ENCODE peak calls at places on chromosomes 3 and 15, in ten cellular contexts. C is adrenal gland, R is amygdala, U is fibroblast of the conjunctiva, G is nephron progenitor cell, A is heart left ventricle, F is IMR-90, M is HEK293T, L is progenitor cell of endocrine pancreas, E is non-pigmented ciliary epithelial cell. N is an unnamed sample.

GRCh38 chr15:37891754-37892368 is 42.6 kb upstream of the TMCO5A start:
- DNase-seq in C (peak), R (no peak), U (peak), G (peak), A (no peak), F (peak), M (peak), L (no peak), E (no peak), N (no peak)

GRCh38 chr15:50182233-50183013 is 427 bp downstream of the SLC27A2 start:
- DNase-seq in C (no peak), R (no peak), U (no peak), G (peak), A (no peak), F (peak), M (peak), L (peak), E (no peak), N (no peak)

GRCh38 chr3:133949438-133949837 is 53.8 kb upstream of the RAB6B start:
- DNase-seq in C (no peak), R (no peak), U (no peak), G (no peak), A (no peak), F (peak), M (no peak), L (no peak), E (no peak), N (no peak)

GRCh38 chr15:85757073-85757938 is 37.4 kb downstream of the KLHL25 start:
- DNase-seq in C (no peak), R (no peak), U (no peak), G (no peak), A (peak), F (no peak), M (no peak), L (no peak), E (no peak), N (no peak)

GRCh38 chr3:63867225-63867624 is 3.6 kb downstream of the ATXN7 start:
- DNase-seq in C (no peak), R (no peak), U (no peak), G (no peak), A (no peak), F (no peak), M (no peak), L (no peak), E (no peak), N (no peak)

GRCh38 chr15:94503293-94503692 is 271.9 kb downstream of the MCTP2 start:
- DNase-seq in C (no peak), R (no peak), U (no peak), G (no peak), A (no peak), F (no peak), M (no peak), L (no peak), E (no peak), N (no peak)

GRCh38 chr3:9727041-9727595 is 4.4 kb upstream of the BRPF1 start:
- DNase-seq in C (no peak), R (no peak), U (no peak), G (no peak), A (no peak), F (no peak), M (peak), L (no peak), E (no peak), N (no peak)

GRCh38 chr3:149417727-149418126 is 40.3 kb upstream of the TM4SF1 start:
- DNase-seq in C (no peak), R (no peak), U (no peak), G (no peak), A (no peak), F (no peak), M (no peak), L (no peak), E (no peak), N (no peak)

GRCh38 chr3:63763156-63763555 is 55.9 kb upstream of the C3orf49 start:
- DNase-seq in C (no peak), R (no peak), U (peak), G (no peak), A (no peak), F (no peak), M (no peak), L (no peak), E (peak), N (peak)

GRCh38 chr3:171687064-171687463 is 123.2 kb downstream of the PLD1 start:
- DNase-seq in C (no peak), R (no peak), U (no peak), G (no peak), A (no peak), F (no peak), M (no peak), L (no peak), E (no peak), N (no peak)

GRCh38 chr3:38204599-38205471 is 39.5 kb downstream of the OXSR1 start:
- DNase-seq in C (no peak), R (no peak), U (no peak), G (no peak), A (no peak), F (no peak), M (no peak), L (no peak), E (no peak), N (no peak)

GRCh38 chr3:23966308-23966707 is 21.2 kb downstream of the NR1D2 start:
- DNase-seq in C (no peak), R (no peak), U (peak), G (no peak), A (no peak), F (peak), M (no peak), L (no peak), E (no peak), N (peak)

GRCh38 chr3:188170461-188171459 is 16.8 kb downstream of the LPP start:
- DNase-seq in C (no peak), R (no peak), U (no peak), G (no peak), A (no peak), F (no peak), M (no peak), L (no peak), E (no peak), N (no peak)

GRCh38 chr3:172846103-172846561 is 95.6 kb downstream of the ECT2 start:
- DNase-seq in C (no peak), R (no peak), U (no peak), G (no peak), A (no peak), F (no peak), M (no peak), L (no peak), E (no peak), N (no peak)

GRCh38 chr3:43348852-43349574 is 62.7 kb downstream of the SNRK start:
- DNase-seq in C (no peak), R (no peak), U (no peak), G (no peak), A (no peak), F (no peak), M (no peak), L (no peak), E (no peak), N (no peak)

GRCh38 chr3:71163216-71163918 is 420.2 kb downstream of the FOXP1 start:
- DNase-seq in C (no peak), R (no peak), U (no peak), G (no peak), A (no peak), F (no peak), M (no peak), L (no peak), E (no peak), N (no peak)

GRCh38 chr3:177598110-177598833 is 401.0 kb upstream of the TBL1XR1 start:
- DNase-seq in C (no peak), R (no peak), U (no peak), G (no peak), A (no peak), F (no peak), M (no peak), L (no peak), E (no peak), N (no peak)

GRCh38 chr3:187900961-187901755 is 155.9 kb upstream of the BCL6 start:
- DNase-seq in C (no peak), R (no peak), U (no peak), G (no peak), A (no peak), F (no peak), M (no peak), L (no peak), E (no peak), N (no peak)

GRCh38 chr3:139476348-139476747 is at the start of gene RBP2:
- DNase-seq in C (no peak), R (no peak), U (no peak), G (no peak), A (no peak), F (no peak), M (peak), L (no peak), E (no peak), N (no peak)

GRCh38 chr3:149299938-149300791 is 33.3 kb downstream of the TM4SF18 start:
- DNase-seq in C (peak), R (no peak), U (peak), G (no peak), A (no peak), F (peak), M (peak), L (no peak), E (peak), N (peak)

GRCh38 chr3:150737874-150738679 is 24.9 kb downstream of the SIAH2 start:
- DNase-seq in C (peak), R (no peak), U (no peak), G (no peak), A (no peak), F (peak), M (no peak), L (no peak), E (no peak), N (no peak)

GRCh38 chr3:188553569-188553968 is 399.6 kb downstream of the LPP start:
- DNase-seq in C (no peak), R (no peak), U (no peak), G (no peak), A (no peak), F (no peak), M (no peak), L (no peak), E (no peak), N (no peak)

GRCh38 chr3:51933471-51934138 is 8.1 kb downstream of the RRP9 start:
- DNase-seq in C (no peak), R (no peak), U (no peak), G (no peak), A (no peak), F (no peak), M (peak), L (no peak), E (no peak), N (no peak)

GRCh38 chr3:10551821-10552630 is 46.6 kb upstream of the ATP2B2 start:
- DNase-seq in C (no peak), R (peak), U (no peak), G (no peak), A (no peak), F (peak), M (no peak), L (no peak), E (peak), N (peak)

GRCh38 chr3:134034005-134034785 is 4.5 kb upstream of the SLCO2A1 start:
- DNase-seq in C (no peak), R (no peak), U (no peak), G (no peak), A (no peak), F (peak), M (no peak), L (no peak), E (peak), N (no peak)

GRCh38 chr3:180265551-180265950 is 228.8 kb upstream of the PEX5L start:
- DNase-seq in C (no peak), R (no peak), U (peak), G (no peak), A (no peak), F (peak), M (no peak), L (no peak), E (no peak), N (no peak)

N was measured in retinal pigment epithelial cell.